ENCODE peak calls at places on chromosomes 7 and 10, in eight cellular contexts. C is transverse colon, N is SK-N-SH, F is Panc1, H is esophagus muscularis mucosa, A is H1, Y is prostate gland, P is HCT116. R is an unnamed sample.
A peak's percentile ranks its signal among the peaks of the same experiment; 100 is the strongest.

GRCh38 chr10:71061472-71061871 is 150.9 kb upstream of the UNC5B start:
- DNase-seq in C (no peak), N (no peak), F (no peak), H (no peak), A (no peak), Y (no peak), P (no peak), R (no peak)

GRCh38 chr10:35637456-35637855 is 4.6 kb downstream of the FZD8 start:
- DNase-seq in C (no peak), N (no peak), F (no peak), H (no peak), A (no peak), Y (no peak), P (no peak), R (no peak)

GRCh38 chr10:95517536-95518454 is 43.4 kb downstream of the SORBS1 start:
- DNase-seq in C (no peak), N (no peak), F (no peak), H (no peak), A (no peak), Y (no peak), P (no peak), R (no peak)

GRCh38 chr7:86407291-86407690 is 236.4 kb upstream of the GRM3 start:
- DNase-seq in C (no peak), N (no peak), F (no peak), H (no peak), A (no peak), Y (no peak), P (no peak), R (no peak)

GRCh38 chr10:35487336-35488034 is 117.7 kb upstream of the GJD4 start:
- DNase-seq in C (no peak), N (no peak), F (no peak), H (no peak), A (no peak), Y (no peak), P (no peak), R (no peak)

GRCh38 chr10:72319416-72320254 is 35.1 kb downstream of the DNAJB12 start:
- DNase-seq in C (peak; percentile 94), N (peak; percentile 91), F (no peak), H (peak; percentile 97), A (no peak), Y (peak; percentile 92), P (peak; percentile 75), R (peak; percentile 97)

GRCh38 chr7:117062300-117062699 is 109.0 kb downstream of the ST7 start:
- DNase-seq in C (no peak), N (no peak), F (no peak), H (no peak), A (no peak), Y (no peak), P (no peak), R (no peak)

GRCh38 chr7:133275441-133276105 is 22.7 kb downstream of the EXOC4 start:
- DNase-seq in C (no peak), N (no peak), F (no peak), H (no peak), A (no peak), Y (no peak), P (no peak), R (no peak)

GRCh38 chr10:113159563-113159962 is 209.5 kb downstream of the TCF7L2 start:
- DNase-seq in C (no peak), N (no peak), F (no peak), H (no peak), A (no peak), Y (no peak), P (no peak), R (no peak)

GRCh38 chr7:105136221-105136620 is 122.2 kb downstream of the KMT2E start:
- DNase-seq in C (no peak), N (no peak), F (peak; percentile 22), H (no peak), A (no peak), Y (no peak), P (peak; percentile 8), R (no peak)

GRCh38 chr10:4514445-4515108 is 311.4 kb upstream of the AKR1E2 start:
- DNase-seq in C (peak; percentile 38), N (no peak), F (no peak), H (peak; percentile 96), A (no peak), Y (no peak), P (no peak), R (peak; percentile 74)

GRCh38 chr7:79820387-79820786 is 314.2 kb upstream of the GNAI1 start:
- DNase-seq in C (peak; percentile 26), N (peak; percentile 52), F (no peak), H (no peak), A (no peak), Y (no peak), P (no peak), R (no peak)

GRCh38 chr7:79506481-79506880 is 53.0 kb upstream of the MAGI2 start:
- DNase-seq in C (no peak), N (no peak), F (no peak), H (no peak), A (no peak), Y (no peak), P (no peak), R (no peak)

GRCh38 chr7:12570529-12571461 is at the start of gene SCIN:
- DNase-seq in C (peak; percentile 79), N (peak; percentile 73), F (no peak), H (no peak), A (no peak), Y (peak; percentile 41), P (no peak), R (no peak)

GRCh38 chr7:21253740-21254687 is 173.9 kb upstream of the SP4 start:
- DNase-seq in C (peak; percentile 57), N (peak; percentile 62), F (peak; percentile 47), H (no peak), A (peak; percentile 38), Y (peak; percentile 69), P (peak; percentile 51), R (no peak)

GRCh38 chr10:102661614-102662133 is 17.4 kb downstream of the TRIM8 start:
- DNase-seq in C (no peak), N (no peak), F (no peak), H (no peak), A (no peak), Y (no peak), P (no peak), R (no peak)

GRCh38 chr7:95246935-95247370 is 77.4 kb downstream of the PON1 start:
- DNase-seq in C (peak; percentile 52), N (peak; percentile 55), F (peak; percentile 56), H (no peak), A (peak; percentile 15), Y (peak; percentile 17), P (peak; percentile 54), R (no peak)

GRCh38 chr7:27168265-27168947 is 3.1 kb upstream of the HOXA9 start:
- DNase-seq in C (no peak), N (peak; percentile 55), F (no peak), H (no peak), A (no peak), Y (peak; percentile 79), P (no peak), R (peak; percentile 79)

GRCh38 chr7:27167170-27167505 is 1.8 kb upstream of the HOXA9 start:
- DNase-seq in C (no peak), N (peak; percentile 45), F (no peak), H (no peak), A (no peak), Y (peak; percentile 59), P (no peak), R (no peak)

GRCh38 chr7:27166475-27167169 is 1.3 kb upstream of the HOXA9 start:
- DNase-seq in C (no peak), N (no peak), F (no peak), H (no peak), A (no peak), Y (no peak), P (no peak), R (peak; percentile 64)

GRCh38 chr7:27169658-27170493 is 4.2 kb downstream of the HOXA10 start:
- DNase-seq in C (peak; percentile 28), N (no peak), F (no peak), H (no peak), A (no peak), Y (no peak), P (no peak), R (peak; percentile 68)

GRCh38 chr7:27167916-27168264 is 2.6 kb upstream of the HOXA9 start:
- DNase-seq in C (no peak), N (no peak), F (no peak), H (no peak), A (no peak), Y (no peak), P (no peak), R (no peak)
- H3K4me3 ChIP-seq in C (peak overlapping the region; percentile 62), N (no peak overlapping the region), F (no peak overlapping the region), H (no peak overlapping the region), A (no peak overlapping the region), Y (peak overlapping the region; percentile 61), P (peak overlapping the region; percentile 84), R (peak overlapping the region; percentile 84)

GRCh38 chr10:83908987-83909386 is 230.3 kb upstream of the GHITM start:
- DNase-seq in C (no peak), N (no peak), F (no peak), H (no peak), A (no peak), Y (no peak), P (no peak), R (no peak)
- TF ChIP-seq POLR2AphosphoS5 in C (no peak), N (no peak), F (no peak), H (no peak), A (no peak), Y (no peak), P (no peak), R (no peak)

GRCh38 chr7:156113733-156114132 is 301.5 kb upstream of the SHH start:
- DNase-seq in C (no peak), N (no peak), F (no peak), H (no peak), A (no peak), Y (no peak), P (no peak), R (no peak)

GRCh38 chr7:156118246-156118645 is 306.0 kb upstream of the SHH start:
- DNase-seq in C (no peak), N (no peak), F (no peak), H (no peak), A (no peak), Y (no peak), P (no peak), R (no peak)

GRCh38 chr7:156117542-156118245 is 305.4 kb upstream of the SHH start:
- DNase-seq in C (no peak), N (no peak), F (no peak), H (no peak), A (no peak), Y (no peak), P (no peak), R (no peak)

GRCh38 chr7:156116514-156116913 is 304.3 kb upstream of the SHH start:
- DNase-seq in C (no peak), N (no peak), F (no peak), H (no peak), A (no peak), Y (no peak), P (no peak), R (no peak)

GRCh38 chr7:156115582-156115981 is 303.3 kb upstream of the SHH start:
- DNase-seq in C (no peak), N (no peak), F (no peak), H (no peak), A (no peak), Y (no peak), P (no peak), R (no peak)
- H3K4me3 ChIP-seq in C (no peak overlapping the region), N (no peak overlapping the region), F (no peak overlapping the region), H (no peak overlapping the region), A (no peak overlapping the region), Y (no peak overlapping the region), P (no peak overlapping the region), R (no peak overlapping the region)

DNA sequence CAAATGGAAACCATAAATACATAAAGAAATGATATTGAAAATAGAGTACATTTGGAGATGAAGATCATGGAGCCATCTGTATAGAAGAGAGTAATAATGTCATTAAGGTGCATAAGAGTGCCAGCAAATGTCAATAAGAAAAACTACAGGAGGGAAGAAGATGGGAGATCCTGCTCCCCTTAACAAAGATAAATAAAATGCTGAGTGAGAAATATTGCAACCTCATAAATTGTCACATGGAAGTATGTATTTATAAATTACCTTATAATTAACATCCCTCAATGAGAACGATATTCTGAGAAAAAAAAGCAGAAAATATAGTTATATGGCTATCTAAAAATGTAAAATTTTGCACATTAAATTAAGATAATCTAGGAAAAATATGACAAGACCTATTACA is 155.2 kb upstream of the PRSS1 start:
- DNase-seq in C (no peak), N (no peak), F (no peak), H (no peak), A (no peak), Y (no peak), P (no peak), R (no peak)
- TF ChIP-seq POLR2AphosphoS5 in C (no peak), N (no peak), F (no peak), H (no peak), A (no peak), Y (no peak), P (no peak), R (no peak)